ENCODE peak calls at places on chromosomes 2 and 18, in nine cellular contexts. A, P, J, Q, D, U, C, O and T are unnamed samples.

GRCh38 chr2:28004086-28004485 is 113.6 kb downstream of the BABAM2 start:
- DNase-seq in A (no peak), P (no peak), J (no peak), Q (peak; percentile 95), D (no peak), U (peak; percentile 68), C (no peak), O (peak; percentile 37), T (no peak)

GRCh38 chr18:10242922-10243680 is 211.3 kb upstream of the APCDD1 start:
- DNase-seq in A (no peak), P (no peak), J (no peak), Q (no peak), D (no peak), U (no peak), C (no peak), O (no peak), T (no peak)

GRCh38 chr2:217436386-217436785 is 566.4 kb downstream of the TNS1 start:
- DNase-seq in A (no peak), P (no peak), J (no peak), Q (no peak), D (peak; percentile 57), U (no peak), C (no peak), O (no peak), T (peak; percentile 27)

GRCh38 chr18:41326311-41326710 is 628.7 kb upstream of the PIK3C3 start:
- DNase-seq in A (no peak), P (no peak), J (no peak), Q (peak; percentile 12), D (no peak), U (no peak), C (no peak), O (no peak), T (no peak)

GRCh38 chr2:85843543-85843942 is 45.2 kb downstream of the ST3GAL5 start:
- DNase-seq in A (no peak), P (no peak), J (no peak), Q (peak; percentile 11), D (no peak), U (no peak), C (no peak), O (no peak), T (no peak)

GRCh38 chr2:1659951-1660565 is 84.3 kb downstream of the PXDN start:
- DNase-seq in A (no peak), P (no peak), J (no peak), Q (no peak), D (no peak), U (no peak), C (no peak), O (no peak), T (no peak)

GRCh38 chr2:237704476-237705224 is 77.3 kb downstream of the LRRFIP1 start:
- DNase-seq in A (no peak), P (no peak), J (no peak), Q (peak; percentile 62), D (no peak), U (peak; percentile 38), C (no peak), O (no peak), T (no peak)

GRCh38 chr2:111236027-111236426 is 115.3 kb downstream of the BCL2L11 start:
- DNase-seq in A (no peak), P (no peak), J (no peak), Q (no peak), D (no peak), U (no peak), C (no peak), O (no peak), T (peak; percentile 73)

GRCh38 chr2:77590298-77590917 is 68.2 kb upstream of the LRRTM4 start:
- DNase-seq in A (no peak), P (no peak), J (no peak), Q (no peak), D (peak; percentile 37), U (no peak), C (no peak), O (no peak), T (no peak)

GRCh38 chr2:198116652-198117175 is 312.3 kb downstream of the PLCL1 start:
- DNase-seq in A (no peak), P (no peak), J (no peak), Q (peak; percentile 17), D (no peak), U (no peak), C (no peak), O (no peak), T (no peak)

GRCh38 chr2:172556284-172557033 is 569 bp downstream of the PDK1 start:
- DNase-seq in A (peak; percentile 77), P (peak; percentile 53), J (peak; percentile 41), Q (peak; percentile 76), D (peak; percentile 77), U (peak; percentile 63), C (no peak), O (peak; percentile 50), T (peak; percentile 57)

GRCh38 chr18:58230438-58231179 is 186.6 kb downstream of the NEDD4L start:
- DNase-seq in A (no peak), P (no peak), J (no peak), Q (peak; percentile 46), D (no peak), U (no peak), C (no peak), O (no peak), T (no peak)

GRCh38 chr2:95051636-95052035 is 26.1 kb downstream of the MAL start:
- DNase-seq in A (no peak), P (no peak), J (no peak), Q (no peak), D (no peak), U (no peak), C (no peak), O (no peak), T (no peak)

GRCh38 chr18:27136208-27136535 is 48.9 kb downstream of the CHST9 start:
- DNase-seq in A (no peak), P (no peak), J (no peak), Q (no peak), D (no peak), U (no peak), C (no peak), O (peak; percentile 48), T (no peak)

GRCh38 chr2:120245933-120246332 is 6.7 kb upstream of the RALB start:
- DNase-seq in A (no peak), P (no peak), J (no peak), Q (no peak), D (no peak), U (no peak), C (no peak), O (no peak), T (no peak)

GRCh38 chr2:9797681-9798556 is 45.4 kb upstream of the TAF1B start:
- DNase-seq in A (no peak), P (no peak), J (no peak), Q (no peak), D (no peak), U (no peak), C (no peak), O (no peak), T (peak; percentile 5)

GRCh38 chr2:3302421-3302750 is 75.2 kb downstream of the EIPR1 start:
- DNase-seq in A (no peak), P (no peak), J (no peak), Q (no peak), D (no peak), U (no peak), C (no peak), O (no peak), T (no peak)

GRCh38 chr2:204913312-204913711 is 368.0 kb downstream of the PARD3B start:
- DNase-seq in A (no peak), P (no peak), J (no peak), Q (no peak), D (no peak), U (no peak), C (no peak), O (no peak), T (no peak)

GRCh38 chr2:18677280-18677679 is 87.9 kb upstream of the NT5C1B start:
- DNase-seq in A (no peak), P (no peak), J (no peak), Q (no peak), D (no peak), U (no peak), C (no peak), O (no peak), T (no peak)

GRCh38 chr2:46225730-46226129 is 71.5 kb upstream of the EPAS1 start:
- DNase-seq in A (no peak), P (no peak), J (no peak), Q (no peak), D (no peak), U (no peak), C (no peak), O (no peak), T (no peak)

GRCh38 chr2:232988444-232988843 is 24.6 kb downstream of the NGEF start:
- DNase-seq in A (no peak), P (no peak), J (no peak), Q (peak; percentile 98), D (peak; percentile 60), U (peak; percentile 98), C (no peak), O (peak; percentile 95), T (no peak)

GRCh38 chr2:9310390-9310789 is 103.8 kb downstream of the ASAP2 start:
- DNase-seq in A (no peak), P (no peak), J (no peak), Q (peak; percentile 94), D (peak; percentile 77), U (peak; percentile 89), C (no peak), O (peak; percentile 63), T (peak; percentile 72)

GRCh38 chr18:7778181-7778580 is 211.1 kb downstream of the PTPRM start:
- DNase-seq in A (no peak), P (no peak), J (no peak), Q (no peak), D (no peak), U (peak; percentile 18), C (no peak), O (no peak), T (no peak)

GRCh38 chr2:47218066-47218581 is 63.0 kb upstream of the STPG4 start:
- DNase-seq in A (no peak), P (no peak), J (no peak), Q (no peak), D (no peak), U (no peak), C (no peak), O (no peak), T (no peak)

GRCh38 chr2:215831296-215831913 is 181.9 kb downstream of the MREG start:
- DNase-seq in A (no peak), P (no peak), J (no peak), Q (peak; percentile 49), D (no peak), U (no peak), C (no peak), O (no peak), T (peak; percentile 38)

GRCh38 chr2:174812037-174812436 is 47.8 kb upstream of the CHRNA1 start:
- DNase-seq in A (no peak), P (no peak), J (no peak), Q (no peak), D (no peak), U (no peak), C (no peak), O (no peak), T (no peak)

GRCh38 chr2:202965810-202966454 is 48.7 kb upstream of the NBEAL1 start:
- DNase-seq in A (no peak), P (no peak), J (no peak), Q (peak; percentile 78), D (no peak), U (no peak), C (no peak), O (peak; percentile 40), T (no peak)

GRCh38 chr18:79575891-79576685 is 103.5 kb upstream of the CTDP1 start:
- DNase-seq in A (peak; percentile 44), P (peak; percentile 45), J (no peak), Q (peak; percentile 38), D (peak; percentile 42), U (no peak), C (no peak), O (no peak), T (peak; percentile 64)

GRCh38 chr2:42141687-42142475 is 27.3 kb upstream of the EML4 start:
- DNase-seq in A (no peak), P (peak; percentile 27), J (peak; percentile 11), Q (peak; percentile 91), D (peak; percentile 68), U (peak; percentile 62), C (no peak), O (no peak), T (peak; percentile 58)

GRCh38 chr2:141911485-141912066 is 219.2 kb downstream of the LRP1B start:
- DNase-seq in A (no peak), P (no peak), J (no peak), Q (peak; percentile 24), D (no peak), U (no peak), C (no peak), O (no peak), T (no peak)

GRCh38 chr2:16655457-16655837 is 10.2 kb downstream of the CYRIA start:
- DNase-seq in A (no peak), P (no peak), J (no peak), Q (no peak), D (no peak), U (no peak), C (no peak), O (no peak), T (no peak)